ENCODE peak calls at places on chromosome 3, in seven cellular contexts. L is A549, V is H1, B is esophagus muscularis mucosa, Q is sigmoid colon, M is K562, G is suprapubic skin. U is an unnamed sample.

GRCh38 chr3:48899298-48899697 is 616 bp upstream of the SLC25A20 start:
- DNase-seq in B (no peak), L (no peak), M (no peak), V (no peak), G (no peak), Q (no peak), U (no peak)

GRCh38 chr3:179852117-179852886 is 184.4 kb downstream of the PEX5L start:
- DNase-seq in Q (no peak), L (no peak), G (no peak), B (no peak), V (no peak), M (no peak), U (no peak)

GRCh38 chr3:4398120-4398740 is 68.8 kb downstream of the SUMF1 start:
- DNase-seq in L (no peak), M (no peak), V (no peak), B (no peak), Q (no peak), G (no peak), U (no peak)

GRCh38 chr3:30256474-30256873 is 349.9 kb upstream of the TGFBR2 start:
- DNase-seq in Q (no peak), V (no peak), G (no peak), M (no peak), L (no peak), B (no peak), U (no peak)

GRCh38 chr3:50242778-50243551 is 7.0 kb downstream of the GNAI2 start:
- DNase-seq in B (peak), M (no peak), V (no peak), L (no peak), G (no peak), Q (peak), U (peak)

GRCh38 chr3:33000698-33001385 is 49.4 kb downstream of the CCR4 start:
- DNase-seq in L (no peak), G (no peak), V (no peak), M (no peak), Q (no peak), B (no peak), U (no peak)

GRCh38 chr3:64445318-64446300 is 220.3 kb upstream of the PRICKLE2 start:
- DNase-seq in Q (no peak), V (peak), G (peak), B (no peak), M (peak), L (peak), U (no peak)

GRCh38 chr3:11913316-11913715 is 66.6 kb upstream of the TAMM41 start:
- DNase-seq in M (no peak), L (no peak), B (no peak), G (no peak), V (no peak), Q (no peak), U (no peak)

GRCh38 chr3:135678386-135678785 is 287.1 kb upstream of the PPP2R3A start:
- DNase-seq in B (no peak), V (no peak), G (no peak), L (no peak), Q (no peak), M (no peak), U (no peak)

GRCh38 chr3:14464521-14464920 is 62.1 kb downstream of the SLC6A6 start:
- DNase-seq in V (no peak), L (no peak), G (no peak), Q (no peak), B (no peak), M (no peak), U (no peak)
- TF ChIP-seq EP300 in V (no peak), L (no peak), G (no peak), Q (no peak), B (no peak), M (no peak), U (no peak)

DNA sequence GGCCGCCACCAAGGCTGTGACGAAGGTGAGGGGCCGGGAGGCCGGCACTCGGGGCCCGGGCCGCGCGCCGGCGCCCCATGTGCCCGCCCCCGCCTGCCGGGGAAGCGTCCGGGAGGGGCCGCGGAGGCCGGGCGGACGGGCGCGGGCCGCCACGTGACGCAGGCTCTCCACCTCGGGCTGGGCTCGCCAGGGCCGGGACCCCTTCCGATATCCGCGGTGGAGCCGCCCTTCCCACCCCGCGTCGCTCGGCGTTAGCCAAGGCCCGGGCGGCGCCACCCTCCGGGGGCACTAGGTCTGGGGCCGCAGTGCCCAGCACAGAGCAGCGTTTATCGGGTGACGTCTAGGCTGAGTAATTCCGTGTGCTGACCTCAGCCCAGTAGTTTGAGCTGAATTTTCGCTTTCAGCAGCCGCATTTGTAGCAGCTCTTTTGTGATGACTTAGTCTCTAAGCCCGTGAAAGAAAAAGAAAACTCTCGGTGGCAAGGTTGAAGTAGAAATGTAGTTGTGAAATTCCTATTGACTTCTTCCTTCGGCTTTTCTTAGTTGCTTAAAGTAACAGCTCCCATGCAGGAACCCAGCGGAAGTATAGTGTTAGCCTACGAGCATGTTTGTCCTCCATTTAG is 885 bp downstream of the CDV3 start:
- DNase-seq in M (peak), Q (peak), B (no peak), G (peak), V (peak), L (no peak), U (peak)
- TF ChIP-seq POLR2A in M (peak), Q (peak), B (no peak), G (peak), V (no peak), L (no peak), U (no peak)

GRCh38 chr3:102237838-102238237 is 197.0 kb upstream of the ZPLD1 start:
- DNase-seq in B (no peak), L (no peak), Q (no peak), G (no peak), V (no peak), M (no peak), U (no peak)

GRCh38 chr3:102237181-102237580 is 197.6 kb upstream of the ZPLD1 start:
- DNase-seq in G (no peak), Q (no peak), L (no peak), B (no peak), V (no peak), M (no peak), U (no peak)

GRCh38 chr3:102235679-102236078 is 199.1 kb upstream of the ZPLD1 start:
- DNase-seq in L (no peak), B (no peak), Q (no peak), G (no peak), M (no peak), V (no peak), U (no peak)

GRCh38 chr3:102230057-102230456 is 204.8 kb upstream of the ZPLD1 start:
- DNase-seq in V (no peak), B (no peak), G (no peak), Q (no peak), M (no peak), L (no peak), U (no peak)

DNA sequence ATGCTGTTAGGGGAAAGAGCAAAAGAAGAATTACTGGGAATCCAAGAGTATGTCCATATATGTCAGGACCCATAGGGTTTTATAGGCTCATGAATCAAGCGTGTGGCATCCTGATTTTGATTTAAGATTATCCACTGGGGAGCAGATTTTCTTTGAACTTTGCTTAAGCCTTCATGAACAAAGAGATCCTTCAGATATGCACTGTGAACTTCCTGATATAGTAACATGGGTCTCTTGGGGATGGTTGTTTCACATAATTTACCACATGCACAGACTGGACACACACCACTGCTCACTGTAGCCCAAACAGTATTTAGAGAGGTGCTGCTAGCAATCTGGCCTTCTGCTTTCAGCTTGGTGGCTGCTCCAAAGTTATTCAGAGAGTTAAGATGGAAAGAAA is 200.9 kb upstream of the ZPLD1 start:
- DNase-seq in M (no peak), V (no peak), B (no peak), G (no peak), L (no peak), Q (no peak), U (no peak)
- TF ChIP-seq EP300 in M (no peak), V (no peak), B (no peak), G (no peak), L (no peak), Q (no peak), U (no peak)

DNA sequence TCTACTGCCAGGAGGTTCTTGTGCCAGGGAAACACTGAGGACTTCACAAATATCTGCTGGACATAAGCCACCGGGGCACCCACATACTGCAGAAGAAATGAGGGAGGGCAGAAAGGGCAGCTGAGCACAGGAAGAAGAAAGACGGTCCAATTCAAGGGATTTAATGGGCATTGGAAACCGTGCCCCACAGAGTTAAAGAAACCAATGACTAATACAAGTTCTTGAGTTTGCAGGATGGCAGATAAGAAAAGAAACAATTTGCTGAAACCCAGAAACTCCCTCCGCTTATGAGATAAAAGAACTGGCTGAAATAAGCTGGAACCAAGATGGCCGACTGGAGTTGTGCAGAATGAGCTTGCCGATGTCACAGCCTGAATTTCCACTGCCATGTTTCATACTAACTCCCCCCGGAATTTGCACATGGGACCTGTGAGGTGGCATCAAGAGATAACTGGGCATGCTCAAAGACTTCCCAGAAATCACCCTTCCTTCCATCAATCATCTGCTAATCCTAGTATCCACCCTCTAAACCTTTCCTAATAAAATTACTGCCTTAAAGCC is 47.1 kb downstream of the SCAP start:
- DNase-seq in V (no peak), L (no peak), M (no peak), Q (no peak), B (no peak), G (peak), U (no peak)
- TF ChIP-seq POLR2A in V (no peak), L (no peak), M (no peak), Q (no peak), B (no peak), G (no peak), U (no peak)

GRCh38 chr3:120280026-120280425 is 5.0 kb downstream of the GPR156 start:
- DNase-seq in L (no peak), M (no peak), B (no peak), V (no peak), G (no peak), Q (no peak), U (no peak)

GRCh38 chr3:120272294-120272693 is 12.7 kb downstream of the GPR156 start:
- DNase-seq in V (no peak), G (no peak), L (no peak), Q (no peak), M (no peak), B (no peak), U (no peak)

GRCh38 chr3:120274739-120275167 is 10.3 kb downstream of the GPR156 start:
- DNase-seq in M (no peak), G (no peak), Q (peak), V (no peak), B (no peak), L (no peak), U (no peak)

GRCh38 chr3:120276767-120277166 is 8.3 kb downstream of the GPR156 start:
- DNase-seq in Q (no peak), V (no peak), L (no peak), B (no peak), G (no peak), M (no peak), U (no peak)

GRCh38 chr3:120275553-120276092 is 9.4 kb downstream of the GPR156 start:
- DNase-seq in V (no peak), L (no peak), M (no peak), Q (no peak), G (no peak), B (no peak), U (no peak)
- TF ChIP-seq EP300 in V (no peak), L (no peak), M (no peak), Q (no peak), G (no peak), B (no peak), U (no peak)

DNA sequence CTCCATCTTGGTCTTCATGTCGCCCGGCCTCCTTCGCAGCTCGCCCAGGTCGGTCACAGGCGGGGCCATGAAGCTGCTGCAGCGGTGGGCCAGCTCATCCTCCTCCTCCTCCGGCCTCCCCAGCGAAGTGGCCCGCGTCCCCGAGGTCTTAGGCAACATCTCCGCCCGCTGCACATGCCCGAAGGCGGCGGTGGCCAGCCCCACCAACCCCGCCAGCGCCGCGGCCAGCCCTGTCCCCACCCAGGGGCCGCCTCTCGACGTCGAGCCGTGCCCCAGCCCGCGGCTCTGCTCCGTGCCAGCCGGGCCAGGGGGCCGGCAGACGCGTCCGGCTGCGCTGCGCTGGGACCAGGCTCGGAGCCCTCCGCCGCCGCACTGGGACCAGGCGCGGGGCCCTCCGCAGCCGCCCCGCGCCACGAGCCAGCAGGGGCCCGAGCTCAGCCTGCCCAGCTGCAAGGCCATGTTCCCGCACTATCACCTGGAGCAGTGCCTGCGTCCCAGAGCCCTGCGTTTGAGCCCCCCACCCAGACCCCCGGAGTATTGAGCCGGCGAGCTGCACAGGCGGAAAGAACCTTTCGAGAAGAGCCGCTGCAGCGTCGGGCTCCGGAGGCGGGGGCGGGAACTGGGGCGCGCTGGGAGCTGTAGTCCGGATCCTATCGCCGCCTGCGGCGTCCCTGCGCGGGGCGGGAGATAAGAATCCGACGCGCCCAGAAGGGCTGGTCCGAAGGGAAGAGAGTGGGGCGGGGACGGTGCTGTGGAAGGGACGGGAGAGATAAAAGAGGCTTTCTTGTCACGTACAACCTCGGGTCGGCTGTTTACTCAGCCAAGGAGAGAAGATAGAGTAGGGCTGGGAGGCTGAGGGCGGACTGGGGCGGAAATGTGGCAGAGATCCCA is at the start of gene CPOX:
- DNase-seq in B (peak), L (peak), Q (peak), M (peak), V (peak), G (peak), U (peak)
- TF ChIP-seq POLR2A in B (no peak), L (peak), Q (no peak), M (peak), V (no peak), G (no peak), U (peak)

GRCh38 chr3:8077126-8077525 is 424.5 kb upstream of the LMCD1 start:
- DNase-seq in M (no peak), Q (no peak), L (no peak), B (no peak), G (no peak), V (no peak), U (no peak)
- TF ChIP-seq EP300 in M (no peak), Q (no peak), L (no peak), B (no peak), G (no peak), V (no peak), U (no peak)

GRCh38 chr3:16309558-16309957 is 44.5 kb downstream of the OXNAD1 start:
- DNase-seq in V (no peak), G (no peak), L (no peak), Q (no peak), M (peak), B (no peak), U (no peak)
- TF ChIP-seq POLR2A in V (no peak), G (no peak), L (no peak), Q (no peak), M (no peak), B (no peak), U (no peak)

DNA sequence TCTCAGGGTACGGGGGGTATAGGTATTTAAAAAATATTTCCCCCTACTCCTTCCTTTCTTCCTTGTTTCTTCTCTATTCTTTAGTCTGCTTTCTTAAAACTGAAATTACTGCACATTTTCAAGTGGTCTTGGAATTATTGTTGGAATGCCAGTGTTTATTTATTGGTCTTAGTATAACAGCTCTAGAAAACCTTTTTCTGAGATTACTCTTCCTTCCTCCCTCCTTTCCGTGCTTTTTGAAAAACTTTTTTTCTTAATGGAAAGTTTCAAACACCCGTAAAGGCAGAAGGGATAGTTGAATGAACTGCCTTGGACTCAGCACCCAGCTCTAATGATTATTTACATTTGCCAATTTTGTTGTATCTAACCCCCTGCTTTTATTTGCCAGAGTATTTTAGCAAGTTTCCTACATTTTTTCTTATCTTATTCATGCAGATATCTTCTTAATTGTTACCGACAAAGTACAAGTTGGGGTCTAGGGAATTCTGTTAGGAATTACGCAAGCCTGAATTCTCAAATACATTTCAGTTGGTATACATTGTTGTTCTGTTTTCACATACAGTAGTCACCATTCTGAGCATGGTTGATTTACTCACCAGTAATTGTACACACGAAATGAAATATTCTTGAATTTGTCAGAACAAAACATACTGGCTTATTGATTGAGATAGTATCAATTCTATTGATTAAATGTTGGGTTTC is 36.2 kb downstream of the KAT2B start:
- DNase-seq in G (no peak), B (no peak), M (no peak), Q (no peak), V (no peak), L (no peak), U (no peak)
- TF ChIP-seq EP300 in G (no peak), B (no peak), M (no peak), Q (no peak), V (no peak), L (no peak), U (no peak)

GRCh38 chr3:177345049-177345972 is 148.0 kb upstream of the TBL1XR1 start:
- DNase-seq in Q (peak), G (peak), V (no peak), B (peak), M (peak), L (peak), U (peak)

GRCh38 chr3:177338697-177339219 is 141.5 kb upstream of the TBL1XR1 start:
- DNase-seq in L (no peak), B (no peak), G (no peak), M (peak), Q (no peak), V (peak), U (no peak)

GRCh38 chr3:177340243-177340830 is 143.1 kb upstream of the TBL1XR1 start:
- DNase-seq in Q (no peak), G (no peak), B (no peak), L (no peak), M (no peak), V (peak), U (no peak)

GRCh38 chr3:177343122-177343521 is 145.8 kb upstream of the TBL1XR1 start:
- DNase-seq in G (no peak), Q (no peak), M (no peak), V (no peak), L (no peak), B (no peak), U (no peak)

DNA sequence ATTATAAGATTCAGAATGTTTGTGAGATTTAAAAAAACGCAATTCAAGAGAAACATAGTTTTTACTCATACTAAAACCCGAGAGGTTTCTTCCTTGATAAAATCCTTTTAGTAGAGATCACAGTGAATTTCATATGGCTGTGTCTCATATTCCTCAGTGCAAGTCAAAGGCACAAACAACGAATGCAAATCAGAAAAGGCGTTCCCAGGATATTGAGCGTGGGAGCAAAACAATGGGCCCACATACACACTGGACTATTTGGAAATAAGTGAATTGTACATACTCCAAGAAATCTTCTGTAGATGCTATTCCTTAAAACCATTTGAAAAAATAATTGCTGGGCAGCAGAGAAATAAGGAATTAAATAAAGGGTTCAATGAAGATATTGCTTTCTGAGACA is 144.5 kb upstream of the TBL1XR1 start:
- DNase-seq in M (no peak), G (no peak), V (no peak), L (no peak), Q (no peak), B (no peak), U (no peak)
- TF ChIP-seq POLR2A in M (no peak), G (no peak), V (no peak), L (no peak), Q (no peak), B (no peak), U (no peak)

U was measured in tibial nerve.